ENCODE peak calls at places on chromosomes 4 and X, in five cellular contexts. One of them, this sample, is unnamed.

GRCh38 chr4:114076865-114077264 is 97.4 kb upstream of the ARSJ start:
- DNase-seq in pulmonary artery endothelial cell: peak; percentile 24
- DNase-seq in cardiac muscle cell: no peak
- DNase-seq in HCT116: no peak
- DNase-seq in naive thymus-derived CD8-positive, alpha-beta T cell: no peak
- DNase-seq in this sample: no peak

GRCh38 chr4:1404573-1405248 is 1.5 kb downstream of the NKX1-1 start:
- DNase-seq in pulmonary artery endothelial cell: no peak
- DNase-seq in cardiac muscle cell: no peak
- DNase-seq in HCT116: no peak
- DNase-seq in naive thymus-derived CD8-positive, alpha-beta T cell: peak; percentile 34
- DNase-seq in this sample: no peak

GRCh38 chr4:4289055-4289454 is 899 bp downstream of the LYAR start:
- DNase-seq in pulmonary artery endothelial cell: no peak
- DNase-seq in cardiac muscle cell: no peak
- DNase-seq in HCT116: no peak
- DNase-seq in naive thymus-derived CD8-positive, alpha-beta T cell: no peak
- DNase-seq in this sample: no peak

GRCh38 chrX:121642415-121642814 is 595.0 kb downstream of the GLUD2 start:
- DNase-seq in pulmonary artery endothelial cell: no peak
- DNase-seq in cardiac muscle cell: no peak
- DNase-seq in HCT116: no peak
- DNase-seq in naive thymus-derived CD8-positive, alpha-beta T cell: no peak
- DNase-seq in this sample: no peak

GRCh38 chrX:49810233-49810632 is 18.9 kb upstream of the PAGE4 start:
- DNase-seq in pulmonary artery endothelial cell: no peak
- DNase-seq in cardiac muscle cell: no peak
- DNase-seq in HCT116: no peak
- DNase-seq in naive thymus-derived CD8-positive, alpha-beta T cell: no peak
- DNase-seq in this sample: no peak

GRCh38 chr4:109730294-109731051 is 603 bp upstream of the PLA2G12A start:
- DNase-seq in pulmonary artery endothelial cell: peak; percentile 13
- DNase-seq in cardiac muscle cell: peak; percentile 66
- DNase-seq in HCT116: no peak
- DNase-seq in naive thymus-derived CD8-positive, alpha-beta T cell: peak; percentile 61
- DNase-seq in this sample: peak; percentile 15

GRCh38 chr4:121146530-121146929 is 17.6 kb downstream of the TNIP3 start:
- DNase-seq in pulmonary artery endothelial cell: no peak
- DNase-seq in cardiac muscle cell: no peak
- DNase-seq in HCT116: no peak
- DNase-seq in naive thymus-derived CD8-positive, alpha-beta T cell: no peak
- DNase-seq in this sample: no peak

GRCh38 chr4:140018931-140019618 is 134.9 kb downstream of the MAML3 start:
- DNase-seq in pulmonary artery endothelial cell: no peak
- DNase-seq in cardiac muscle cell: no peak
- DNase-seq in HCT116: peak; percentile 19
- DNase-seq in naive thymus-derived CD8-positive, alpha-beta T cell: no peak
- DNase-seq in this sample: no peak

GRCh38 chr4:100935090-100935489 is 412.2 kb downstream of the PPP3CA start:
- DNase-seq in pulmonary artery endothelial cell: no peak
- DNase-seq in cardiac muscle cell: no peak
- DNase-seq in HCT116: peak; percentile 38
- DNase-seq in naive thymus-derived CD8-positive, alpha-beta T cell: no peak
- DNase-seq in this sample: no peak

GRCh38 chr4:138540056-138540800 is 298.1 kb upstream of the SLC7A11 start:
- DNase-seq in pulmonary artery endothelial cell: no peak
- DNase-seq in cardiac muscle cell: no peak
- DNase-seq in HCT116: no peak
- DNase-seq in naive thymus-derived CD8-positive, alpha-beta T cell: no peak
- DNase-seq in this sample: no peak

GRCh38 chrX:9285342-9285771 is 179.5 kb upstream of the TBL1X start:
- DNase-seq in pulmonary artery endothelial cell: no peak
- DNase-seq in cardiac muscle cell: no peak
- DNase-seq in HCT116: no peak
- DNase-seq in naive thymus-derived CD8-positive, alpha-beta T cell: no peak
- DNase-seq in this sample: no peak

GRCh38 chr4:15543537-15544195 is 74.0 kb downstream of the CC2D2A start:
- DNase-seq in pulmonary artery endothelial cell: no peak
- DNase-seq in cardiac muscle cell: no peak
- DNase-seq in HCT116: no peak
- DNase-seq in naive thymus-derived CD8-positive, alpha-beta T cell: no peak
- DNase-seq in this sample: no peak

GRCh38 chr4:47566566-47566965 is 81.5 kb downstream of the ATP10D start:
- DNase-seq in pulmonary artery endothelial cell: no peak
- DNase-seq in cardiac muscle cell: no peak
- DNase-seq in HCT116: no peak
- DNase-seq in naive thymus-derived CD8-positive, alpha-beta T cell: no peak
- DNase-seq in this sample: no peak

GRCh38 chrX:20037182-20037581 is 46.3 kb upstream of the BCLAF3 start:
- DNase-seq in pulmonary artery endothelial cell: no peak
- DNase-seq in cardiac muscle cell: no peak
- DNase-seq in HCT116: no peak
- DNase-seq in naive thymus-derived CD8-positive, alpha-beta T cell: no peak
- DNase-seq in this sample: no peak

GRCh38 chrX:12673487-12673886 is 117.7 kb upstream of the PRPS2 start:
- DNase-seq in pulmonary artery endothelial cell: no peak
- DNase-seq in cardiac muscle cell: no peak
- DNase-seq in HCT116: no peak
- DNase-seq in naive thymus-derived CD8-positive, alpha-beta T cell: no peak
- DNase-seq in this sample: no peak

GRCh38 chrX:113059714-113060113 is 219.1 kb upstream of the AMOT start:
- DNase-seq in pulmonary artery endothelial cell: no peak
- DNase-seq in cardiac muscle cell: no peak
- DNase-seq in HCT116: no peak
- DNase-seq in naive thymus-derived CD8-positive, alpha-beta T cell: no peak
- DNase-seq in this sample: no peak

GRCh38 chrX:104921606-104922205 is 298.8 kb downstream of the TEX13A start:
- DNase-seq in pulmonary artery endothelial cell: no peak
- DNase-seq in cardiac muscle cell: no peak
- DNase-seq in HCT116: no peak
- DNase-seq in naive thymus-derived CD8-positive, alpha-beta T cell: no peak
- DNase-seq in this sample: no peak

GRCh38 chr4:181971973-181972372 is 271.2 kb upstream of the TENM3 start:
- DNase-seq in pulmonary artery endothelial cell: no peak
- DNase-seq in cardiac muscle cell: no peak
- DNase-seq in HCT116: no peak
- DNase-seq in naive thymus-derived CD8-positive, alpha-beta T cell: no peak
- DNase-seq in this sample: no peak

GRCh38 chrX:81202413-81202794 is 502 bp downstream of the SH3BGRL start:
- DNase-seq in pulmonary artery endothelial cell: no peak
- DNase-seq in cardiac muscle cell: no peak
- DNase-seq in HCT116: no peak
- DNase-seq in naive thymus-derived CD8-positive, alpha-beta T cell: no peak
- DNase-seq in this sample: peak; percentile 2

GRCh38 chr4:3287271-3287971 is 5.4 kb upstream of the RGS12 start:
- DNase-seq in pulmonary artery endothelial cell: no peak
- DNase-seq in cardiac muscle cell: no peak
- DNase-seq in HCT116: no peak
- DNase-seq in naive thymus-derived CD8-positive, alpha-beta T cell: no peak
- DNase-seq in this sample: no peak

GRCh38 chrX:36626898-36627297 is 381.3 kb upstream of the FAM47C start:
- DNase-seq in pulmonary artery endothelial cell: no peak
- DNase-seq in cardiac muscle cell: no peak
- DNase-seq in HCT116: no peak
- DNase-seq in naive thymus-derived CD8-positive, alpha-beta T cell: no peak
- DNase-seq in this sample: no peak

GRCh38 chr4:95867919-95868318 is 28.0 kb downstream of the PDHA2 start:
- DNase-seq in pulmonary artery endothelial cell: no peak
- DNase-seq in cardiac muscle cell: peak; percentile 40
- DNase-seq in HCT116: peak; percentile 28
- DNase-seq in naive thymus-derived CD8-positive, alpha-beta T cell: no peak
- DNase-seq in this sample: no peak

GRCh38 chrX:12002876-12003275 is 135.4 kb upstream of the FRMPD4 start:
- DNase-seq in pulmonary artery endothelial cell: no peak
- DNase-seq in cardiac muscle cell: no peak
- DNase-seq in HCT116: no peak
- DNase-seq in naive thymus-derived CD8-positive, alpha-beta T cell: no peak
- DNase-seq in this sample: no peak

GRCh38 chr4:88522702-88523324 is 763 bp downstream of the PYURF start:
- DNase-seq in pulmonary artery endothelial cell: no peak
- DNase-seq in cardiac muscle cell: peak; percentile 41
- DNase-seq in HCT116: no peak
- DNase-seq in naive thymus-derived CD8-positive, alpha-beta T cell: no peak
- DNase-seq in this sample: peak; percentile 65

GRCh38 chrX:153526040-153526439 is 8.6 kb downstream of the ATP2B3 start:
- DNase-seq in pulmonary artery endothelial cell: no peak
- DNase-seq in cardiac muscle cell: no peak
- DNase-seq in HCT116: no peak
- DNase-seq in naive thymus-derived CD8-positive, alpha-beta T cell: no peak
- DNase-seq in this sample: peak; percentile 27

GRCh38 chr4:94605241-94605640 is 152.5 kb upstream of the BMPR1B start:
- DNase-seq in pulmonary artery endothelial cell: peak; percentile 62
- DNase-seq in cardiac muscle cell: no peak
- DNase-seq in HCT116: no peak
- DNase-seq in naive thymus-derived CD8-positive, alpha-beta T cell: no peak
- DNase-seq in this sample: no peak

GRCh38 chrX:49226946-49227345 is 6.2 kb downstream of the CACNA1F start:
- DNase-seq in pulmonary artery endothelial cell: no peak
- DNase-seq in cardiac muscle cell: no peak
- DNase-seq in HCT116: no peak
- DNase-seq in naive thymus-derived CD8-positive, alpha-beta T cell: no peak
- DNase-seq in this sample: no peak

GRCh38 chr4:138062929-138063328 is 179.2 kb downstream of the SLC7A11 start:
- DNase-seq in pulmonary artery endothelial cell: peak; percentile 30
- DNase-seq in cardiac muscle cell: no peak
- DNase-seq in HCT116: no peak
- DNase-seq in naive thymus-derived CD8-positive, alpha-beta T cell: no peak
- DNase-seq in this sample: no peak

GRCh38 chr4:52824603-52825310 is 37.4 kb upstream of the RASL11B start:
- DNase-seq in pulmonary artery endothelial cell: no peak
- DNase-seq in cardiac muscle cell: peak; percentile 94
- DNase-seq in HCT116: no peak
- DNase-seq in naive thymus-derived CD8-positive, alpha-beta T cell: no peak
- DNase-seq in this sample: no peak

GRCh38 chrX:13473666-13474516 is 95.5 kb upstream of the EGFL6 start:
- DNase-seq in pulmonary artery endothelial cell: no peak
- DNase-seq in cardiac muscle cell: no peak
- DNase-seq in HCT116: no peak
- DNase-seq in naive thymus-derived CD8-positive, alpha-beta T cell: no peak
- DNase-seq in this sample: no peak

GRCh38 chr4:172786039-172786792 is 382.4 kb upstream of the GALNT7 start:
- DNase-seq in pulmonary artery endothelial cell: no peak
- DNase-seq in cardiac muscle cell: peak; percentile 15
- DNase-seq in HCT116: no peak
- DNase-seq in naive thymus-derived CD8-positive, alpha-beta T cell: no peak
- DNase-seq in this sample: no peak

GRCh38 chrX:46574337-46574940 is 874 bp downstream of the CHST7 start:
- DNase-seq in pulmonary artery endothelial cell: no peak
- DNase-seq in cardiac muscle cell: no peak
- DNase-seq in HCT116: no peak
- DNase-seq in naive thymus-derived CD8-positive, alpha-beta T cell: peak; percentile 59
- DNase-seq in this sample: no peak

This sample was measured in K562.